ENCODE peak calls at places on chromosome 19, in ten cellular contexts. One of them, this sample, is unnamed.
A peak's percentile ranks its signal among the peaks of the same experiment; 100 is the strongest.

GRCh38 chr19:1969176-1970002 is 28.4 kb downstream of the CSNK1G2 start:
- DNase-seq in progenitor cell of endocrine pancreas: no peak
- DNase-seq in CD4-positive, alpha-beta T cell: no peak
- DNase-seq in ELR: no peak
- DNase-seq in stimulated activated CD8-positive, alpha-beta memory T cell treated with anti-CD3 and anti-CD28 coated beads, Interleukin-7, amount 100 ng/mL, for 4 hours: no peak
- DNase-seq in neural crest cell: no peak
- DNase-seq in GM13976: no peak
- DNase-seq in amniotic epithelial cell: no peak
- DNase-seq in activated CD4-positive, alpha-beta T cell treated with anti-CD3 and anti-CD28 coated beads, Interleukin-2, amount 10 ng/mL, durations not matched to agents 7 days and 5 days: no peak
- DNase-seq in activated naive CD4-positive, alpha-beta T cell treated with Interleukin-2 at 50 U/mL for 16 hours: no peak
- DNase-seq in this sample: no peak

GRCh38 chr19:49678970-49679831 is 2.1 kb downstream of the PRMT1 start:
- DNase-seq in progenitor cell of endocrine pancreas: no peak
- DNase-seq in CD4-positive, alpha-beta T cell: no peak
- DNase-seq in ELR: no peak
- DNase-seq in stimulated activated CD8-positive, alpha-beta memory T cell treated with anti-CD3 and anti-CD28 coated beads, Interleukin-7, amount 100 ng/mL, for 4 hours: no peak
- DNase-seq in neural crest cell: no peak
- DNase-seq in GM13976: no peak
- DNase-seq in amniotic epithelial cell: no peak
- DNase-seq in activated CD4-positive, alpha-beta T cell treated with anti-CD3 and anti-CD28 coated beads, Interleukin-2, amount 10 ng/mL, durations not matched to agents 7 days and 5 days: no peak
- DNase-seq in activated naive CD4-positive, alpha-beta T cell treated with Interleukin-2 at 50 U/mL for 16 hours: no peak
- DNase-seq in this sample: no peak

GRCh38 chr19:15427350-15427700 is 8.5 kb upstream of the AKAP8L start:
- DNase-seq in progenitor cell of endocrine pancreas: no peak
- DNase-seq in CD4-positive, alpha-beta T cell: no peak
- DNase-seq in ELR: no peak
- DNase-seq in stimulated activated CD8-positive, alpha-beta memory T cell treated with anti-CD3 and anti-CD28 coated beads, Interleukin-7, amount 100 ng/mL, for 4 hours: no peak
- DNase-seq in neural crest cell: no peak
- DNase-seq in GM13976: no peak
- DNase-seq in amniotic epithelial cell: no peak
- DNase-seq in activated CD4-positive, alpha-beta T cell treated with anti-CD3 and anti-CD28 coated beads, Interleukin-2, amount 10 ng/mL, durations not matched to agents 7 days and 5 days: no peak
- DNase-seq in activated naive CD4-positive, alpha-beta T cell treated with Interleukin-2 at 50 U/mL for 16 hours: no peak
- DNase-seq in this sample: no peak

GRCh38 chr19:54041969-54042606 is 21.6 kb downstream of the VSTM1 start:
- DNase-seq in progenitor cell of endocrine pancreas: no peak
- DNase-seq in CD4-positive, alpha-beta T cell: no peak
- DNase-seq in ELR: no peak
- DNase-seq in stimulated activated CD8-positive, alpha-beta memory T cell treated with anti-CD3 and anti-CD28 coated beads, Interleukin-7, amount 100 ng/mL, for 4 hours: no peak
- DNase-seq in neural crest cell: no peak
- DNase-seq in GM13976: no peak
- DNase-seq in amniotic epithelial cell: no peak
- DNase-seq in activated CD4-positive, alpha-beta T cell treated with anti-CD3 and anti-CD28 coated beads, Interleukin-2, amount 10 ng/mL, durations not matched to agents 7 days and 5 days: no peak
- DNase-seq in activated naive CD4-positive, alpha-beta T cell treated with Interleukin-2 at 50 U/mL for 16 hours: no peak
- DNase-seq in this sample: no peak

GRCh38 chr19:12655546-12655945 is 11.0 kb downstream of the MAN2B1 start:
- DNase-seq in progenitor cell of endocrine pancreas: no peak
- DNase-seq in CD4-positive, alpha-beta T cell: no peak
- DNase-seq in ELR: no peak
- DNase-seq in stimulated activated CD8-positive, alpha-beta memory T cell treated with anti-CD3 and anti-CD28 coated beads, Interleukin-7, amount 100 ng/mL, for 4 hours: no peak
- DNase-seq in neural crest cell: no peak
- DNase-seq in GM13976: no peak
- DNase-seq in amniotic epithelial cell: no peak
- DNase-seq in activated CD4-positive, alpha-beta T cell treated with anti-CD3 and anti-CD28 coated beads, Interleukin-2, amount 10 ng/mL, durations not matched to agents 7 days and 5 days: no peak
- DNase-seq in activated naive CD4-positive, alpha-beta T cell treated with Interleukin-2 at 50 U/mL for 16 hours: no peak
- DNase-seq in this sample: no peak

GRCh38 chr19:9507285-9507684 is 8.9 kb upstream of the ZNF560 start:
- DNase-seq in progenitor cell of endocrine pancreas: no peak
- DNase-seq in CD4-positive, alpha-beta T cell: no peak
- DNase-seq in ELR: no peak
- DNase-seq in stimulated activated CD8-positive, alpha-beta memory T cell treated with anti-CD3 and anti-CD28 coated beads, Interleukin-7, amount 100 ng/mL, for 4 hours: no peak
- DNase-seq in neural crest cell: no peak
- DNase-seq in GM13976: no peak
- DNase-seq in amniotic epithelial cell: no peak
- DNase-seq in activated CD4-positive, alpha-beta T cell treated with anti-CD3 and anti-CD28 coated beads, Interleukin-2, amount 10 ng/mL, durations not matched to agents 7 days and 5 days: no peak
- DNase-seq in activated naive CD4-positive, alpha-beta T cell treated with Interleukin-2 at 50 U/mL for 16 hours: no peak
- DNase-seq in this sample: no peak

GRCh38 chr19:17933414-17934129 is 757 bp downstream of the CCDC124 start:
- DNase-seq in progenitor cell of endocrine pancreas: no peak
- DNase-seq in CD4-positive, alpha-beta T cell: no peak
- DNase-seq in ELR: peak; percentile 72
- DNase-seq in stimulated activated CD8-positive, alpha-beta memory T cell treated with anti-CD3 and anti-CD28 coated beads, Interleukin-7, amount 100 ng/mL, for 4 hours: no peak
- DNase-seq in neural crest cell: no peak
- DNase-seq in GM13976: no peak
- DNase-seq in amniotic epithelial cell: peak; percentile 72
- DNase-seq in activated CD4-positive, alpha-beta T cell treated with anti-CD3 and anti-CD28 coated beads, Interleukin-2, amount 10 ng/mL, durations not matched to agents 7 days and 5 days: no peak
- DNase-seq in activated naive CD4-positive, alpha-beta T cell treated with Interleukin-2 at 50 U/mL for 16 hours: no peak
- DNase-seq in this sample: no peak

GRCh38 chr19:27794444-27795042 is 1418.4 kb downstream of the UQCRFS1 start:
- DNase-seq in progenitor cell of endocrine pancreas: no peak
- DNase-seq in CD4-positive, alpha-beta T cell: no peak
- DNase-seq in ELR: peak; percentile 36
- DNase-seq in stimulated activated CD8-positive, alpha-beta memory T cell treated with anti-CD3 and anti-CD28 coated beads, Interleukin-7, amount 100 ng/mL, for 4 hours: peak; percentile 9
- DNase-seq in neural crest cell: no peak
- DNase-seq in GM13976: peak; percentile 33
- DNase-seq in amniotic epithelial cell: peak; percentile 15
- DNase-seq in activated CD4-positive, alpha-beta T cell treated with anti-CD3 and anti-CD28 coated beads, Interleukin-2, amount 10 ng/mL, durations not matched to agents 7 days and 5 days: peak; percentile 19
- DNase-seq in activated naive CD4-positive, alpha-beta T cell treated with Interleukin-2 at 50 U/mL for 16 hours: no peak
- DNase-seq in this sample: no peak

GRCh38 chr19:49950956-49951526 is 9.9 kb downstream of the SIGLEC11 start:
- DNase-seq in progenitor cell of endocrine pancreas: no peak
- DNase-seq in CD4-positive, alpha-beta T cell: no peak
- DNase-seq in ELR: no peak
- DNase-seq in stimulated activated CD8-positive, alpha-beta memory T cell treated with anti-CD3 and anti-CD28 coated beads, Interleukin-7, amount 100 ng/mL, for 4 hours: no peak
- DNase-seq in neural crest cell: no peak
- DNase-seq in GM13976: no peak
- DNase-seq in amniotic epithelial cell: no peak
- DNase-seq in activated CD4-positive, alpha-beta T cell treated with anti-CD3 and anti-CD28 coated beads, Interleukin-2, amount 10 ng/mL, durations not matched to agents 7 days and 5 days: no peak
- DNase-seq in activated naive CD4-positive, alpha-beta T cell treated with Interleukin-2 at 50 U/mL for 16 hours: no peak
- DNase-seq in this sample: no peak

GRCh38 chr19:50838239-50838638 is 4.9 kb upstream of the KLK15 start:
- DNase-seq in progenitor cell of endocrine pancreas: no peak
- DNase-seq in CD4-positive, alpha-beta T cell: no peak
- DNase-seq in ELR: peak; percentile 17
- DNase-seq in stimulated activated CD8-positive, alpha-beta memory T cell treated with anti-CD3 and anti-CD28 coated beads, Interleukin-7, amount 100 ng/mL, for 4 hours: no peak
- DNase-seq in neural crest cell: no peak
- DNase-seq in GM13976: peak; percentile 74
- DNase-seq in amniotic epithelial cell: no peak
- DNase-seq in activated CD4-positive, alpha-beta T cell treated with anti-CD3 and anti-CD28 coated beads, Interleukin-2, amount 10 ng/mL, durations not matched to agents 7 days and 5 days: no peak
- DNase-seq in activated naive CD4-positive, alpha-beta T cell treated with Interleukin-2 at 50 U/mL for 16 hours: no peak
- DNase-seq in this sample: peak; percentile 25

GRCh38 chr19:50851620-50852019 is 3.1 kb upstream of the KLK3 start:
- DNase-seq in progenitor cell of endocrine pancreas: no peak
- DNase-seq in CD4-positive, alpha-beta T cell: no peak
- DNase-seq in ELR: no peak
- DNase-seq in stimulated activated CD8-positive, alpha-beta memory T cell treated with anti-CD3 and anti-CD28 coated beads, Interleukin-7, amount 100 ng/mL, for 4 hours: no peak
- DNase-seq in neural crest cell: no peak
- DNase-seq in GM13976: no peak
- DNase-seq in amniotic epithelial cell: no peak
- DNase-seq in activated CD4-positive, alpha-beta T cell treated with anti-CD3 and anti-CD28 coated beads, Interleukin-2, amount 10 ng/mL, durations not matched to agents 7 days and 5 days: no peak
- DNase-seq in activated naive CD4-positive, alpha-beta T cell treated with Interleukin-2 at 50 U/mL for 16 hours: no peak
- DNase-seq in this sample: no peak

GRCh38 chr19:35590875-35591274 is 4.9 kb downstream of the PMIS2 start:
- DNase-seq in progenitor cell of endocrine pancreas: no peak
- DNase-seq in CD4-positive, alpha-beta T cell: no peak
- DNase-seq in ELR: no peak
- DNase-seq in stimulated activated CD8-positive, alpha-beta memory T cell treated with anti-CD3 and anti-CD28 coated beads, Interleukin-7, amount 100 ng/mL, for 4 hours: no peak
- DNase-seq in neural crest cell: no peak
- DNase-seq in GM13976: no peak
- DNase-seq in amniotic epithelial cell: no peak
- DNase-seq in activated CD4-positive, alpha-beta T cell treated with anti-CD3 and anti-CD28 coated beads, Interleukin-2, amount 10 ng/mL, durations not matched to agents 7 days and 5 days: no peak
- DNase-seq in activated naive CD4-positive, alpha-beta T cell treated with Interleukin-2 at 50 U/mL for 16 hours: no peak
- DNase-seq in this sample: no peak

GRCh38 chr19:29841559-29842367 is 30.0 kb downstream of the CCNE1 start:
- DNase-seq in progenitor cell of endocrine pancreas: no peak
- DNase-seq in CD4-positive, alpha-beta T cell: no peak
- DNase-seq in ELR: peak; percentile 71
- DNase-seq in stimulated activated CD8-positive, alpha-beta memory T cell treated with anti-CD3 and anti-CD28 coated beads, Interleukin-7, amount 100 ng/mL, for 4 hours: no peak
- DNase-seq in neural crest cell: no peak
- DNase-seq in GM13976: no peak
- DNase-seq in amniotic epithelial cell: peak; percentile 87
- DNase-seq in activated CD4-positive, alpha-beta T cell treated with anti-CD3 and anti-CD28 coated beads, Interleukin-2, amount 10 ng/mL, durations not matched to agents 7 days and 5 days: no peak
- DNase-seq in activated naive CD4-positive, alpha-beta T cell treated with Interleukin-2 at 50 U/mL for 16 hours: no peak
- DNase-seq in this sample: no peak

GRCh38 chr19:49056101-49056901 is 1.2 kb downstream of the CGB7 start:
- DNase-seq in progenitor cell of endocrine pancreas: peak; percentile 51
- DNase-seq in CD4-positive, alpha-beta T cell: no peak
- DNase-seq in ELR: peak; percentile 76
- DNase-seq in stimulated activated CD8-positive, alpha-beta memory T cell treated with anti-CD3 and anti-CD28 coated beads, Interleukin-7, amount 100 ng/mL, for 4 hours: peak; percentile 40
- DNase-seq in neural crest cell: peak; percentile 53
- DNase-seq in GM13976: peak; percentile 88
- DNase-seq in amniotic epithelial cell: peak; percentile 8
- DNase-seq in activated CD4-positive, alpha-beta T cell treated with anti-CD3 and anti-CD28 coated beads, Interleukin-2, amount 10 ng/mL, durations not matched to agents 7 days and 5 days: peak; percentile 41
- DNase-seq in activated naive CD4-positive, alpha-beta T cell treated with Interleukin-2 at 50 U/mL for 16 hours: peak; percentile 66
- DNase-seq in this sample: no peak

GRCh38 chr19:7575426-7576040 is 20.1 kb upstream of the CAMSAP3 start:
- DNase-seq in progenitor cell of endocrine pancreas: no peak
- DNase-seq in CD4-positive, alpha-beta T cell: no peak
- DNase-seq in ELR: peak; percentile 62
- DNase-seq in stimulated activated CD8-positive, alpha-beta memory T cell treated with anti-CD3 and anti-CD28 coated beads, Interleukin-7, amount 100 ng/mL, for 4 hours: no peak
- DNase-seq in neural crest cell: no peak
- DNase-seq in GM13976: no peak
- DNase-seq in amniotic epithelial cell: peak; percentile 5
- DNase-seq in activated CD4-positive, alpha-beta T cell treated with anti-CD3 and anti-CD28 coated beads, Interleukin-2, amount 10 ng/mL, durations not matched to agents 7 days and 5 days: no peak
- DNase-seq in activated naive CD4-positive, alpha-beta T cell treated with Interleukin-2 at 50 U/mL for 16 hours: no peak
- DNase-seq in this sample: no peak

GRCh38 chr19:44430956-44431355 is 17.3 kb downstream of the ZNF229 start:
- DNase-seq in progenitor cell of endocrine pancreas: no peak
- DNase-seq in CD4-positive, alpha-beta T cell: no peak
- DNase-seq in ELR: peak; percentile 62
- DNase-seq in stimulated activated CD8-positive, alpha-beta memory T cell treated with anti-CD3 and anti-CD28 coated beads, Interleukin-7, amount 100 ng/mL, for 4 hours: no peak
- DNase-seq in neural crest cell: no peak
- DNase-seq in GM13976: no peak
- DNase-seq in amniotic epithelial cell: no peak
- DNase-seq in activated CD4-positive, alpha-beta T cell treated with anti-CD3 and anti-CD28 coated beads, Interleukin-2, amount 10 ng/mL, durations not matched to agents 7 days and 5 days: no peak
- DNase-seq in activated naive CD4-positive, alpha-beta T cell treated with Interleukin-2 at 50 U/mL for 16 hours: no peak
- DNase-seq in this sample: no peak

GRCh38 chr19:912181-913079 is 589 bp downstream of the R3HDM4 start:
- DNase-seq in progenitor cell of endocrine pancreas: no peak
- DNase-seq in CD4-positive, alpha-beta T cell: peak; percentile 47
- DNase-seq in ELR: peak; percentile 60
- DNase-seq in stimulated activated CD8-positive, alpha-beta memory T cell treated with anti-CD3 and anti-CD28 coated beads, Interleukin-7, amount 100 ng/mL, for 4 hours: no peak
- DNase-seq in neural crest cell: no peak
- DNase-seq in GM13976: peak; percentile 63
- DNase-seq in amniotic epithelial cell: peak; percentile 33
- DNase-seq in activated CD4-positive, alpha-beta T cell treated with anti-CD3 and anti-CD28 coated beads, Interleukin-2, amount 10 ng/mL, durations not matched to agents 7 days and 5 days: no peak
- DNase-seq in activated naive CD4-positive, alpha-beta T cell treated with Interleukin-2 at 50 U/mL for 16 hours: peak; percentile 30
- DNase-seq in this sample: no peak

GRCh38 chr19:8506402-8506957 is 4.0 kb upstream of the PRAM1 start:
- DNase-seq in progenitor cell of endocrine pancreas: no peak
- DNase-seq in CD4-positive, alpha-beta T cell: no peak
- DNase-seq in ELR: no peak
- DNase-seq in stimulated activated CD8-positive, alpha-beta memory T cell treated with anti-CD3 and anti-CD28 coated beads, Interleukin-7, amount 100 ng/mL, for 4 hours: no peak
- DNase-seq in neural crest cell: no peak
- DNase-seq in GM13976: no peak
- DNase-seq in amniotic epithelial cell: no peak
- DNase-seq in activated CD4-positive, alpha-beta T cell treated with anti-CD3 and anti-CD28 coated beads, Interleukin-2, amount 10 ng/mL, durations not matched to agents 7 days and 5 days: no peak
- DNase-seq in activated naive CD4-positive, alpha-beta T cell treated with Interleukin-2 at 50 U/mL for 16 hours: no peak
- DNase-seq in this sample: no peak

GRCh38 chr19:40413291-40413994 is at the start of gene PRX:
- DNase-seq in progenitor cell of endocrine pancreas: no peak
- DNase-seq in CD4-positive, alpha-beta T cell: no peak
- DNase-seq in ELR: no peak
- DNase-seq in stimulated activated CD8-positive, alpha-beta memory T cell treated with anti-CD3 and anti-CD28 coated beads, Interleukin-7, amount 100 ng/mL, for 4 hours: no peak
- DNase-seq in neural crest cell: no peak
- DNase-seq in GM13976: peak; percentile 12
- DNase-seq in amniotic epithelial cell: no peak
- DNase-seq in activated CD4-positive, alpha-beta T cell treated with anti-CD3 and anti-CD28 coated beads, Interleukin-2, amount 10 ng/mL, durations not matched to agents 7 days and 5 days: no peak
- DNase-seq in activated naive CD4-positive, alpha-beta T cell treated with Interleukin-2 at 50 U/mL for 16 hours: no peak
- DNase-seq in this sample: no peak

GRCh38 chr19:33132425-33132824 is 511 bp downstream of the WDR88 start:
- DNase-seq in progenitor cell of endocrine pancreas: no peak
- DNase-seq in CD4-positive, alpha-beta T cell: no peak
- DNase-seq in ELR: no peak
- DNase-seq in stimulated activated CD8-positive, alpha-beta memory T cell treated with anti-CD3 and anti-CD28 coated beads, Interleukin-7, amount 100 ng/mL, for 4 hours: no peak
- DNase-seq in neural crest cell: no peak
- DNase-seq in GM13976: no peak
- DNase-seq in amniotic epithelial cell: no peak
- DNase-seq in activated CD4-positive, alpha-beta T cell treated with anti-CD3 and anti-CD28 coated beads, Interleukin-2, amount 10 ng/mL, durations not matched to agents 7 days and 5 days: no peak
- DNase-seq in activated naive CD4-positive, alpha-beta T cell treated with Interleukin-2 at 50 U/mL for 16 hours: no peak
- DNase-seq in this sample: no peak

GRCh38 chr19:47107201-47107952 is 6.2 kb downstream of the ZC3H4 start:
- DNase-seq in progenitor cell of endocrine pancreas: no peak
- DNase-seq in CD4-positive, alpha-beta T cell: peak; percentile 32
- DNase-seq in ELR: peak; percentile 43
- DNase-seq in stimulated activated CD8-positive, alpha-beta memory T cell treated with anti-CD3 and anti-CD28 coated beads, Interleukin-7, amount 100 ng/mL, for 4 hours: no peak
- DNase-seq in neural crest cell: no peak
- DNase-seq in GM13976: no peak
- DNase-seq in amniotic epithelial cell: peak; percentile 41
- DNase-seq in activated CD4-positive, alpha-beta T cell treated with anti-CD3 and anti-CD28 coated beads, Interleukin-2, amount 10 ng/mL, durations not matched to agents 7 days and 5 days: peak; percentile 55
- DNase-seq in activated naive CD4-positive, alpha-beta T cell treated with Interleukin-2 at 50 U/mL for 16 hours: peak; percentile 41
- DNase-seq in this sample: no peak

GRCh38 chr19:14670408-14670807 is 4.2 kb downstream of the ADGRE3 start:
- DNase-seq in progenitor cell of endocrine pancreas: no peak
- DNase-seq in CD4-positive, alpha-beta T cell: no peak
- DNase-seq in ELR: no peak
- DNase-seq in stimulated activated CD8-positive, alpha-beta memory T cell treated with anti-CD3 and anti-CD28 coated beads, Interleukin-7, amount 100 ng/mL, for 4 hours: no peak
- DNase-seq in neural crest cell: no peak
- DNase-seq in GM13976: no peak
- DNase-seq in amniotic epithelial cell: no peak
- DNase-seq in activated CD4-positive, alpha-beta T cell treated with anti-CD3 and anti-CD28 coated beads, Interleukin-2, amount 10 ng/mL, durations not matched to agents 7 days and 5 days: no peak
- DNase-seq in activated naive CD4-positive, alpha-beta T cell treated with Interleukin-2 at 50 U/mL for 16 hours: no peak
- DNase-seq in this sample: no peak

GRCh38 chr19:56155124-56155687 is 14.1 kb downstream of the ZNF444 start:
- DNase-seq in progenitor cell of endocrine pancreas: no peak
- DNase-seq in CD4-positive, alpha-beta T cell: no peak
- DNase-seq in ELR: no peak
- DNase-seq in stimulated activated CD8-positive, alpha-beta memory T cell treated with anti-CD3 and anti-CD28 coated beads, Interleukin-7, amount 100 ng/mL, for 4 hours: no peak
- DNase-seq in neural crest cell: no peak
- DNase-seq in GM13976: peak; percentile 43
- DNase-seq in amniotic epithelial cell: no peak
- DNase-seq in activated CD4-positive, alpha-beta T cell treated with anti-CD3 and anti-CD28 coated beads, Interleukin-2, amount 10 ng/mL, durations not matched to agents 7 days and 5 days: no peak
- DNase-seq in activated naive CD4-positive, alpha-beta T cell treated with Interleukin-2 at 50 U/mL for 16 hours: no peak
- DNase-seq in this sample: no peak

GRCh38 chr19:55600336-55601028 is 394 bp downstream of the ZNF524 start:
- DNase-seq in progenitor cell of endocrine pancreas: peak; percentile 83
- DNase-seq in CD4-positive, alpha-beta T cell: no peak
- DNase-seq in ELR: peak; percentile 69
- DNase-seq in stimulated activated CD8-positive, alpha-beta memory T cell treated with anti-CD3 and anti-CD28 coated beads, Interleukin-7, amount 100 ng/mL, for 4 hours: peak; percentile 75
- DNase-seq in neural crest cell: no peak
- DNase-seq in GM13976: no peak
- DNase-seq in amniotic epithelial cell: no peak
- DNase-seq in activated CD4-positive, alpha-beta T cell treated with anti-CD3 and anti-CD28 coated beads, Interleukin-2, amount 10 ng/mL, durations not matched to agents 7 days and 5 days: no peak
- DNase-seq in activated naive CD4-positive, alpha-beta T cell treated with Interleukin-2 at 50 U/mL for 16 hours: peak; percentile 61
- DNase-seq in this sample: no peak

This sample was measured in GM12878.